ENCODE peak calls at places on chromosomes 13 and 19, in four cellular contexts. A, Q, U and O are unnamed samples.
A peak's percentile ranks its signal among the peaks of the same experiment; 100 is the strongest.

GRCh38 chr13:112053744-112054615 is 13.0 kb upstream of the SOX1 start:
- DNase-seq in U (no peak), Q (no peak), A (no peak), O (no peak)

GRCh38 chr13:104389722-104390121 is 1323.5 kb upstream of the SLC10A2 start:
- DNase-seq in Q (no peak), A (no peak), U (no peak), O (no peak)

GRCh38 chr19:53192771-53193533 is at the start of gene ZNF665:
- DNase-seq in U (peak; percentile 90), Q (peak; percentile 62), A (peak; percentile 82), O (peak; percentile 90)

GRCh38 chr13:50400930-50401553 is 385.8 kb downstream of the KCNRG start:
- DNase-seq in U (no peak), A (peak; percentile 92), Q (no peak), O (peak; percentile 14)

GRCh38 chr19:52200044-52200443 is 10.2 kb downstream of the PPP2R1A start:
- DNase-seq in Q (peak; percentile 68), A (peak; percentile 78), U (no peak), O (no peak)

GRCh38 chr13:22014469-22014868 is 343.6 kb downstream of the FGF9 start:
- DNase-seq in Q (no peak), U (no peak), A (no peak), O (no peak)

GRCh38 chr19:14661372-14661924 is 13.2 kb downstream of the ADGRE3 start:
- DNase-seq in Q (no peak), U (no peak), A (no peak), O (no peak)

GRCh38 chr19:28169168-28169862 is 1043.6 kb downstream of the UQCRFS1 start:
- DNase-seq in U (no peak), A (no peak), Q (no peak), O (no peak)

GRCh38 chr13:65606622-65607021 is 1623.5 kb downstream of the PCDH9 start:
- DNase-seq in U (no peak), Q (no peak), A (peak; percentile 67), O (no peak)

GRCh38 chr13:83211301-83211700 is 671.0 kb downstream of the SLITRK1 start:
- DNase-seq in U (no peak), Q (no peak), A (peak; percentile 70), O (no peak)

GRCh38 chr13:42028113-42028799 is 20.2 kb upstream of the DGKH start:
- DNase-seq in U (peak; percentile 94), A (no peak), Q (no peak), O (no peak)

GRCh38 chr13:108409735-108410134 is 140.2 kb downstream of the TNFSF13B start:
- DNase-seq in Q (no peak), U (peak; percentile 2), A (no peak), O (no peak)

GRCh38 chr13:94707400-94708021 is 4.8 kb downstream of the SOX21 start:
- DNase-seq in Q (no peak), U (no peak), A (no peak), O (no peak)

GRCh38 chr13:73894995-73895571 is 239.1 kb downstream of the KLF12 start:
- DNase-seq in U (no peak), A (no peak), Q (no peak), O (no peak)

GRCh38 chr13:109790951-109791605 is 4.7 kb upstream of the IRS2 start:
- DNase-seq in U (peak; percentile 57), A (peak; percentile 41), Q (no peak), O (peak; percentile 31)

GRCh38 chr19:38734426-38735256 is 9.6 kb downstream of the CAPN12 start:
- DNase-seq in A (no peak), U (peak; percentile 54), Q (no peak), O (peak; percentile 55)

GRCh38 chr19:33763661-33764343 is 32.9 kb upstream of the KCTD15 start:
- DNase-seq in A (no peak), Q (no peak), U (no peak), O (no peak)

GRCh38 chr19:55406869-55407624 is 541 bp downstream of the UBE2S start:
- DNase-seq in A (no peak), U (peak; percentile 27), Q (no peak), O (no peak)

GRCh38 chr19:37655689-37656491 is 625 bp upstream of the ZFP30 start:
- DNase-seq in Q (peak; percentile 28), U (peak; percentile 72), A (peak; percentile 68), O (peak; percentile 92)

GRCh38 chr13:64180756-64181155 is 2765.1 kb upstream of the PCDH20 start:
- DNase-seq in U (no peak), Q (no peak), A (no peak), O (no peak)

GRCh38 chr19:23345838-23346237 is 49.4 kb downstream of the ZNF91 start:
- DNase-seq in Q (no peak), A (no peak), U (no peak), O (no peak)

GRCh38 chr13:28872427-28873176 is 52.5 kb downstream of the MTUS2 start:
- DNase-seq in U (no peak), Q (no peak), A (no peak), O (no peak)

GRCh38 chr19:50500060-50500752 is 10.8 kb downstream of the JOSD2 start:
- DNase-seq in Q (no peak), U (no peak), A (no peak), O (peak; percentile 97)

GRCh38 chr13:46614582-46614981 is 61.6 kb downstream of the LRCH1 start:
- DNase-seq in U (no peak), Q (no peak), A (peak; percentile 93), O (no peak)

GRCh38 chr13:110856941-110857835 is 57.7 kb downstream of the ANKRD10 start:
- DNase-seq in A (no peak), U (peak; percentile 33), Q (no peak), O (no peak)

GRCh38 chr13:111474136-111475002 is 153.9 kb downstream of the TEX29 start:
- DNase-seq in A (peak; percentile 35), U (peak; percentile 37), Q (no peak), O (peak; percentile 54)

GRCh38 chr13:33235564-33235963 is 50.0 kb downstream of the STARD13 start:
- DNase-seq in Q (no peak), U (no peak), A (no peak), O (no peak)

GRCh38 chr19:57769345-57770131 is at the start of gene ZNF586:
- DNase-seq in A (peak; percentile 93), U (peak; percentile 93), Q (peak; percentile 35), O (peak; percentile 90)

GRCh38 chr19:42176990-42177685 is 40.3 kb downstream of the DEDD2 start:
- DNase-seq in Q (no peak), A (peak; percentile 76), U (peak; percentile 54), O (peak; percentile 79)

GRCh38 chr19:3857449-3858003 is 11.3 kb downstream of the ZFR2 start:
- DNase-seq in Q (no peak), A (no peak), U (no peak), O (peak; percentile 62)

GRCh38 chr19:14410054-14410774 is 8.9 kb downstream of the DDX39A start:
- DNase-seq in A (no peak), U (no peak), Q (no peak), O (no peak)

GRCh38 chr13:30306762-30307193 is 573 bp downstream of the KATNAL1 start:
- DNase-seq in U (peak; percentile 90), A (peak; percentile 91), Q (peak; percentile 88), O (peak; percentile 97)

GRCh38 chr13:30299746-30300145 is 7.6 kb downstream of the KATNAL1 start:
- DNase-seq in Q (no peak), A (peak; percentile 35), U (no peak), O (no peak)

GRCh38 chr13:30303269-30303668 is 4.1 kb downstream of the KATNAL1 start:
- DNase-seq in A (no peak), Q (no peak), U (no peak), O (no peak)

GRCh38 chr13:30305456-30305855 is 1.9 kb downstream of the KATNAL1 start:
- DNase-seq in Q (no peak), A (no peak), U (no peak), O (no peak)

GRCh38 chr13:30301827-30302226 is 5.5 kb downstream of the KATNAL1 start:
- DNase-seq in A (no peak), Q (no peak), U (no peak), O (no peak)
- H3K4me3 ChIP-seq in A (no peak overlapping the region), Q (no peak overlapping the region), U (no peak overlapping the region), O (no peak overlapping the region)

GRCh38 chr19:45423589-45424190 is at the start of gene ERCC1:
- DNase-seq in U (peak; percentile 99), Q (peak; percentile 89), A (peak; percentile 94), O (peak; percentile 98)
- H3K4me1 ChIP-seq in U (peaks cover 7% of the 10 kb centered on the region), Q (peaks cover 52% of the 10 kb centered on the region), A (peaks cover 5% of the 10 kb centered on the region), O (peaks cover 13% of the 10 kb centered on the region)

DNA sequence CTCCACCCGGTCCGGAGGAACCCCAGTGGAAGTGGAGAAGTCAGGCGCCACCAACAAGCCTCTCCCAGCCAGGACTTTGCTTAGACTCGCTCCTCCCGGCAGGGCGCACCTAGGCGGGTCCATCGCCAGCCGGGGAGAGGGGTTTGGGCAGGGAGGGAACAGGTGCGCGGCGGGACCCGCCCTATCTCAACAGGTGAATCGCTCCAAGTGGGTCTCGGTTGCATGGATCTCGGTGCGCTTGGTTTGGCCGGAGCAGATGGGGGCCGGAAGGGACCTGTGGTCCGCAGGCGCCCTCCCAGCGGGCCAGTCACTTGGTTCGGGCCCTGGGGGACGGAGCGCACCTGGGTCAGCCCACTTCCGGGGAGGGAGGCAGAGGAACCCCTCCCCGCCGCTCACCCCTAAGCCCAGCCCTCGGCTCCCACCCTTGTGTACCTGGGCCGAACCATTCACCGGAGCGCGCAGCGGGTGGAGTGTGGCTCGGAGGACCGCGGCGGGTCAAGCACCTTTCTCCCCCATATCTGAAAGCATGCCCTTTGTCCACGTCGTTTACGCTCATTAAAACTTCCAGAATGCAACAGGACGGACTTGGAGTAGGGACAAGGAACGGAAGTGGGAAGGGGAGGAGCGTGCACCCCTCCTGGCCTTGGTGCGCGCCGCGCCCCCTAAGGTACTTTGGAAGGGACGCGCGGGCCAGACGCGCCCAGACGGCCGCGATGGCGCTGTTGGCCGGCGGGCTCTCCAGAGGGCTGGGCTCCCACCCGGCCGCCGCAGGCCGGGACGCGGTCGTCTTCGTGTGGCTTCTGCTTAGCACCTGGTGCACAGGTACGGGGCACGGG is at the start of gene LSR:
- DNase-seq in Q (no peak), A (no peak), U (peak; percentile 96), O (no peak)
- H3K4me3 ChIP-seq in Q (peak within 1 kb of the TSS; percentile 73), A (no peak within 1 kb of the TSS), U (peak within 1 kb of the TSS; percentile 96), O (no peak within 1 kb of the TSS)

GRCh38 chr19:43747557-43748204 is 7.1 kb downstream of the SMG9 start:
- DNase-seq in Q (no peak), A (no peak), U (no peak), O (no peak)

GRCh38 chr19:43748205-43748594 is 6.6 kb downstream of the SMG9 start:
- DNase-seq in Q (no peak), U (no peak), A (no peak), O (no peak)

GRCh38 chr19:43749152-43749551 is 5.6 kb downstream of the SMG9 start:
- DNase-seq in U (no peak), Q (no peak), A (no peak), O (no peak)

GRCh38 chr19:43749898-43750297 is 4.9 kb downstream of the SMG9 start:
- DNase-seq in A (no peak), U (no peak), Q (no peak), O (no peak)

GRCh38 chr19:43748685-43749084 is 6.1 kb downstream of the SMG9 start:
- DNase-seq in Q (no peak), A (no peak), U (no peak), O (no peak)
- H3K4me1 ChIP-seq in Q (peaks cover 20% of the 10 kb centered on the region), A (peaks cover 9% of the 10 kb centered on the region), U (peaks cover 4% of the 10 kb centered on the region), O (peaks cover 5% of the 10 kb centered on the region)

DNA sequence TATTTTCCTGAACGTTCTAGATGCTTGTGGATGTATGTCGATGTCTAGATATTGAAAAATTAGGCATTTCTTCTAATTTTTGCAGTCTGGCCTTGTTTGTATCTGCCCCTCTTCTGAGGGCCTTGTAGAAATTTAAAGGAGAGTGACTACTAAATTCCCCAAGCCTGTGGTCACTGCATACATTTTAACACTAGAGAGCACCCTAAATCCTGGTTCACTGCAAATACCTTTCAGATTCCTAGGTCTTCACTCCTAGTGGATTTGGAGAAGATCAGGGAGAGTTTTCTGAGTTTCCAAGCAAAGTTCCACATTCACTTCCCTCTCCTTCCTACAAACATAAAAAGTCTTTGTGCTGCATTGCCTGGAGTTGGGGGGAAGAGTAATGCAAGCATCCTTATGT is 1272.5 kb downstream of the OLFM4 start:
- DNase-seq in U (no peak), Q (no peak), A (no peak), O (no peak)
- H3K4me3 ChIP-seq in U (no peak overlapping the region), Q (no peak overlapping the region), A (no peak overlapping the region), O (no peak overlapping the region)